ENCODE peak calls at places on chromosomes 5 and 9, in eight cellular contexts. H is CD4-positive, alpha-beta T cell; Q is GM13976; Y is esophagus squamous epithelium; I is brain microvascular endothelial cell; E is right lobe of liver; C is H9; X is breast epithelium. V is an unnamed sample.

GRCh38 chr5:75031366-75031765 is 21.0 kb downstream of the GCNT4 start:
- DNase-seq in C (no peak), I (no peak), X (no peak), Q (no peak), E (no peak), H (no peak), Y (no peak), V (no peak)

GRCh38 chr5:132684922-132685720 is 11.3 kb downstream of the IL4 start:
- DNase-seq in Y (no peak), C (no peak), X (no peak), Q (no peak), E (no peak), H (no peak), I (no peak), V (no peak)

GRCh38 chr5:32170303-32171170 is 3.6 kb downstream of the GOLPH3 start:
- DNase-seq in Y (no peak), Q (no peak), C (no peak), X (no peak), H (no peak), E (no peak), I (peak), V (no peak)

GRCh38 chr9:93600504-93600903 is 24.1 kb downstream of the PHF2 start:
- DNase-seq in H (no peak), C (peak), X (no peak), I (no peak), Y (no peak), E (peak), Q (no peak), V (no peak)

GRCh38 chr5:20370061-20370460 is 382.1 kb upstream of the CDH18 start:
- DNase-seq in C (no peak), X (no peak), Q (no peak), Y (no peak), E (no peak), H (no peak), I (no peak), V (no peak)

GRCh38 chr5:72556351-72557146 is 49.3 kb upstream of the ZNF366 start:
- DNase-seq in I (peak), Q (peak), Y (no peak), X (no peak), H (no peak), C (peak), E (peak), V (peak)

GRCh38 chr9:100595391-100596199 is 17.7 kb downstream of the CAVIN4 start:
- DNase-seq in I (peak), X (no peak), Q (peak), H (no peak), E (no peak), C (no peak), Y (no peak), V (no peak)

GRCh38 chr5:180133551-180133950 is 62.0 kb upstream of the RNF130 start:
- DNase-seq in I (no peak), Y (no peak), C (no peak), Q (no peak), X (no peak), E (no peak), H (no peak), V (no peak)

GRCh38 chr5:169712428-169712827 is 75.4 kb downstream of the DOCK2 start:
- DNase-seq in E (no peak), X (no peak), C (no peak), Q (no peak), H (no peak), Y (no peak), I (no peak), V (no peak)

GRCh38 chr5:43661102-43661501 is 58.1 kb downstream of the NNT start:
- DNase-seq in Q (no peak), E (no peak), C (no peak), I (peak), X (no peak), Y (no peak), H (no peak), V (no peak)

GRCh38 chr9:71928376-71928775 is 16.9 kb downstream of the C9orf85 start:
- DNase-seq in X (no peak), I (no peak), H (no peak), E (no peak), C (no peak), Q (no peak), Y (no peak), V (no peak)

GRCh38 chr5:23991406-23991805 is 484.0 kb downstream of the PRDM9 start:
- DNase-seq in E (no peak), C (no peak), X (no peak), Q (peak), H (no peak), Y (no peak), I (no peak), V (no peak)

GRCh38 chr5:23996525-23996924 is 489.1 kb downstream of the PRDM9 start:
- DNase-seq in Y (no peak), Q (no peak), I (no peak), H (no peak), C (no peak), E (no peak), X (no peak), V (no peak)

GRCh38 chr5:23994581-23995370 is 487.4 kb downstream of the PRDM9 start:
- DNase-seq in X (no peak), C (no peak), H (no peak), Y (no peak), E (no peak), I (no peak), Q (no peak), V (no peak)
- TF ChIP-seq CTCF in X (no peak), C (peak), H (no peak), Y (no peak), E (peak), I (no peak), Q (no peak), V (no peak)

GRCh38 chr5:133785182-133785581 is 172.8 kb upstream of the FSTL4 start:
- DNase-seq in Q (no peak), C (peak), I (no peak), H (no peak), X (no peak), Y (no peak), E (no peak), V (no peak)
- TF ChIP-seq CTCF in Q (no peak), C (peak), I (no peak), H (no peak), X (no peak), Y (no peak), E (no peak), V (no peak)

GRCh38 chr5:113090336-113091106 is 113.9 kb downstream of the DCP2 start:
- DNase-seq in H (no peak), I (no peak), E (no peak), Y (no peak), Q (no peak), X (peak), C (no peak), V (no peak)
- TF ChIP-seq CTCF in H (no peak), I (no peak), E (no peak), Y (peak), Q (no peak), X (no peak), C (no peak), V (no peak)

GRCh38 chr5:177041936-177042335 is 19.4 kb downstream of the ZNF346 start:
- DNase-seq in H (no peak), C (no peak), Y (no peak), X (no peak), I (no peak), E (no peak), Q (no peak), V (no peak)
- TF ChIP-seq CTCF in H (no peak), C (peak), Y (no peak), X (no peak), I (peak), E (no peak), Q (no peak), V (no peak)

GRCh38 chr5:176817864-176818377 is 7.6 kb downstream of the UNC5A start:
- DNase-seq in Y (no peak), I (no peak), H (no peak), X (no peak), C (peak), Q (peak), E (no peak), V (no peak)
- TF ChIP-seq CTCF in Y (peak), I (peak), H (no peak), X (no peak), C (peak), Q (no peak), E (no peak), V (no peak)

GRCh38 chr9:127396808-127397721 is at the start of gene SLC2A8:
- DNase-seq in Q (peak), H (peak), E (peak), I (peak), C (peak), X (peak), Y (peak), V (peak)
- TF ChIP-seq CTCF in Q (no peak), H (peak), E (peak), I (no peak), C (peak), X (no peak), Y (peak), V (no peak)

DNA sequence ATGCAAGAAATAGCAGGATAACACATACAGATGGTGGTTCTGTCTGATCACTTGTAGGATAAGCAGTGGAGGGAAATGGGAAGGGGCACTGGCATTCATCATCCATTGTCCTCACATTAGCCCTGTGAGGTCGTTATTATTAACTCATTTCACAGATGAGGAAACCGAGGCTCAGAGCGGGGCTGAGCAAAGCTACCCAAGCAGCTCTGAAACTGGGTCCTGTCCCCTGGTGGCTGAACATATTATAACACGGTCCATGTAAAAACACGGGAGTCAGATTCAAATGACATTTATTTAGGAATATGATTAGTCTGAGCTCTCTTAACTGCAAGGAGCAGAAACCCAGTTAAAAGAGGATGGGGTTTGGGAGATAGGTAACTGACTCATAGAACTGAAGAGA is 43.1 kb downstream of the HRH2 start:
- DNase-seq in Q (no peak), X (no peak), E (peak), H (peak), I (peak), Y (no peak), C (no peak), V (no peak)
- TF ChIP-seq CTCF in Q (no peak), X (no peak), E (peak), H (peak), I (peak), Y (peak), C (peak), V (peak)